ENCODE peak calls at places on chromosomes 2 and 18, in six cellular contexts. X is tibial artery; D is CD8-positive, alpha-beta memory T cell; K is fibroblast of lung; U is PC-3; P is adipocyte. S is an unnamed sample.
A peak's percentile ranks its signal among the peaks of the same experiment; 100 is the strongest.

GRCh38 chr18:23209031-23209430 is 73.7 kb downstream of the CABLES1 start:
- DNase-seq in X (no peak), D (no peak), K (peak; percentile 50), U (peak; percentile 71), P (peak; percentile 14), S (no peak)

GRCh38 chr2:234136461-234136860 is 86.0 kb downstream of the SPP2 start:
- DNase-seq in X (no peak), D (no peak), K (peak; percentile 54), U (peak; percentile 67), P (no peak), S (no peak)

GRCh38 chr2:84676295-84676694 is 160.0 kb downstream of the DNAH6 start:
- DNase-seq in X (no peak), D (no peak), K (peak; percentile 71), U (peak; percentile 24), P (peak; percentile 32), S (no peak)

GRCh38 chr2:202278944-202279343 is 13.4 kb downstream of the NOP58 start:
- DNase-seq in X (no peak), D (no peak), K (peak; percentile 67), U (peak; percentile 50), P (peak; percentile 86), S (no peak)

GRCh38 chr2:60868589-60869273 is 12.6 kb upstream of the REL start:
- DNase-seq in X (no peak), D (no peak), K (no peak), U (no peak), P (no peak), S (no peak)

GRCh38 chr2:181844551-181845290 is 46.8 kb upstream of the ITPRID2 start:
- DNase-seq in X (no peak), D (no peak), K (no peak), U (no peak), P (no peak), S (no peak)

GRCh38 chr2:128690869-128691268 is 372.2 kb upstream of the HS6ST1 start:
- DNase-seq in X (no peak), D (no peak), K (no peak), U (no peak), P (no peak), S (no peak)

GRCh38 chr2:216423071-216423470 is 10.8 kb downstream of the SMARCAL1 start:
- DNase-seq in X (no peak), D (no peak), K (no peak), U (no peak), P (no peak), S (no peak)

GRCh38 chr2:197964720-197965119 is 160.3 kb downstream of the PLCL1 start:
- DNase-seq in X (no peak), D (no peak), K (no peak), U (no peak), P (no peak), S (no peak)

GRCh38 chr2:219402665-219403515 is 15.2 kb upstream of the DNPEP start:
- DNase-seq in X (peak; percentile 79), D (peak; percentile 59), K (peak; percentile 76), U (peak; percentile 90), P (peak; percentile 96), S (peak; percentile 80)

GRCh38 chr2:70094978-70095832 is 7.9 kb downstream of the PCBP1 start:
- DNase-seq in X (peak; percentile 91), D (peak; percentile 76), K (peak; percentile 47), U (peak; percentile 90), P (peak; percentile 38), S (no peak)

GRCh38 chr18:63155910-63156773 is 163.4 kb downstream of the BCL2 start:
- DNase-seq in X (no peak), D (no peak), K (no peak), U (no peak), P (no peak), S (no peak)
- H3K4me3 ChIP-seq in X (no peak overlapping the region), D (peak overlapping the region; percentile 69), K (no peak overlapping the region), U (no peak overlapping the region), P (no peak overlapping the region), S (no peak overlapping the region)

GRCh38 chr2:45172993-45173392 is 163.7 kb upstream of the SIX2 start:
- DNase-seq in X (no peak), D (no peak), K (no peak), U (no peak), P (no peak), S (no peak)
- H3K4me1 ChIP-seq in X (peaks cover 12% of the 10 kb centered on the region), D (no peaks in the 10 kb centered on the region), K (peaks cover 5% of the 10 kb centered on the region), U (peaks cover 80% of the 10 kb centered on the region), P (peaks cover 37% of the 10 kb centered on the region), S (no peaks in the 10 kb centered on the region)

DNA sequence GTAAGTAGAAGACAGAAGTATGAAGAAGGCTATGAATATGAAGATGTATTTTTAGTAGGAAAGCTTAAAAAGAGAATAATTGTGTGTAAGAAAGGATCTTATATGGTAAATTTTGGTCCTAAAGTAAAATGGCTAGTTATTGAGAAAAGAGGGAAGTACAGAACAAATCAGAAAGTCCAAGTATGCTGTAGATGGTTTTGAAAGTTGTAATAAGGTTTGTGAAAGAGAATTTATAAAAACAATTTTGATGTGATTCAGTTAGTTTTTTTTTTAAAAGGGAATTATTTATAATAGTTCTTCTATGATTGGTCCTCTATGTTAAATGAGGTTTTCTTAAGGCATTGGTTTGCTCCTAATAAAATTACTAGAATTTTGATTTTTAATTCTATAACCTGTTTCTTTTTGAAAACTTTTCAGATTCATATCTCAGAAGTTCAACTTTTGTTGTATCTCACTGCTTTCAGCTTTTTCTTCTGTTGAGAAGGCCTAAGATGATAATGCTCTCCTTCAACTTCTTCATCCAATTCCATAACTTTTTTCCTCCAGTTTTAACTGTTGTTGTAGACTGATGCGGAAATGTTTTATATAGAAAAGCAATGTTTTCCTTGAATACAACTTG is 322.7 kb downstream of the NOL4 start:
- DNase-seq in X (no peak), D (no peak), K (no peak), U (no peak), P (no peak), S (no peak)
- H3K9me3 ChIP-seq in X (peaks cover 11% of the 10 kb centered on the region), D (peaks cover 4% of the 10 kb centered on the region), K (no peaks in the 10 kb centered on the region), U (no peaks in the 10 kb centered on the region), P (peaks cover 24% of the 10 kb centered on the region), S (no peaks in the 10 kb centered on the region)

GRCh38 chr2:189580267-189580661 is 322 bp downstream of the SLC40A1 start:
- DNase-seq in X (peak; percentile 67), D (peak; percentile 45), K (peak; percentile 30), U (no peak), P (peak; percentile 43), S (peak; percentile 76)

GRCh38 chr2:189579585-189579984 is 1.0 kb downstream of the SLC40A1 start:
- DNase-seq in X (no peak), D (no peak), K (no peak), U (no peak), P (peak; percentile 49), S (no peak)

GRCh38 chr2:189577108-189577507 is 3.5 kb downstream of the SLC40A1 start:
- DNase-seq in X (no peak), D (no peak), K (no peak), U (no peak), P (no peak), S (no peak)

GRCh38 chr2:189576361-189576760 is 4.2 kb downstream of the SLC40A1 start:
- DNase-seq in X (no peak), D (no peak), K (no peak), U (no peak), P (no peak), S (no peak)

DNA sequence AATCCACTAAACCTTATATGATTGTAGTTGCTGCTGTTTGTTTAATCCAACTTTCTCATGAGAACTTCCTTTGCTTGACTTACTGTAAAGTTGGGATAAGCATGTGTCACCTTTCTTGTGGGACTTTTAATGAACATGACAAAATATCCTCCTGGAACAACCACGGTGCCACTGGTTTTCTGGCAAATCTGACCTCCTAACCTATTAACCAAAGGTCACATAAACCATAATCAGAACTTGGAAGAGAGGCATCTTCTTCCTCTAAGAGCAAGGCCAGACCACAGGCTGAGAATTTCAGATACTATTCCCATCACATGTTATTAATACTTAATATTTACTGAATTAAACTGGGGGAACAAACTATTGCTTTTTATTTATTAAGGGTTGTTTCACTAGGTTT is 2.3 kb downstream of the SLC40A1 start:
- DNase-seq in X (no peak), D (no peak), K (no peak), U (no peak), P (no peak), S (no peak)
- H3K4me3 ChIP-seq in X (peak overlapping the region; percentile 68), D (no peak overlapping the region), K (no peak overlapping the region), U (no peak overlapping the region), P (peak overlapping the region; percentile 93), S (no peak overlapping the region)

DNA sequence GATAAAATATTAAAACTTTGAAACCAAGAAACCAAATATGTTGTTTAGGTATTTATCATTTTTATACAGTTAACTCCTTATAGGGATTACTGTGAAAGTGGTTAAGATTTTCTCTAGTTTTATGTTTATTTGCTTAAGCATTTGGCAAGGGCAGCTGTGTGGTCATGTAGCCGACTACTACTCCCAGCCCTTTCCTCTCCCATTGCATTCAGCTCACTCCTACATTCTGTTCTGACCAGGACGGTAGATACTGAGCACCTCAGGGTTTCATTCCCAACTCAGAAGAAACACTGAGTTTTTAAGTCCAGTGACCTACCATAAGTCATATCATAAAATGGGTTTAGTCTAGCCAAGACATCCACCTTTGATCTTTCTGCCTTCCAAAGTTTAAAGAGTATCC is 19.8 kb downstream of the FZD5 start:
- DNase-seq in X (no peak), D (no peak), K (peak; percentile 59), U (no peak), P (peak; percentile 35), S (no peak)
- H3K4me1 ChIP-seq in X (no peaks in the 10 kb centered on the region), D (no peaks in the 10 kb centered on the region), K (no peaks in the 10 kb centered on the region), U (no peaks in the 10 kb centered on the region), P (no peaks in the 10 kb centered on the region), S (no peaks in the 10 kb centered on the region)

DNA sequence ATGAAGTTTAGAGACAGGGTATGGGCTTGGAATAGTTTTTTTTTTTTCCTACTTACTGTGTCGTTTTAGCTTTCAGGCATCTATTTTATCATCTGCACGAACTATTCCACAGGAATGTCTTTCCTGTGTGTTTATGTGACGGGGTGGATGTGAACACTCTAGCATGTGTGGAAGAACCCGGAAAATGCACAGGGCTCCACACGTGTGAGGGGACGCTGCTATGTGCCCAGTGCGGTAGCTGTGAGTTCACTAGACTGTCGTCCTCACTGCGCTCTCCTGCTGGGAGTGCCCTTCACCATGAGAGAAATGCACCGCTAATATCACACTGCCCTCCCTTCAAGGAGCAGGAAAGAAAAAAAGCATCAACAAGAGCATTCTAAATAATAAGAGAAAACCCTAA is 250.8 kb upstream of the PXDN start:
- DNase-seq in X (no peak), D (no peak), K (peak; percentile 32), U (no peak), P (no peak), S (no peak)
- H3K9me3 ChIP-seq in X (no peaks in the 10 kb centered on the region), D (no peaks in the 10 kb centered on the region), K (no peaks in the 10 kb centered on the region), U (no peaks in the 10 kb centered on the region), P (peaks cover 3% of the 10 kb centered on the region), S (no peaks in the 10 kb centered on the region)

DNA sequence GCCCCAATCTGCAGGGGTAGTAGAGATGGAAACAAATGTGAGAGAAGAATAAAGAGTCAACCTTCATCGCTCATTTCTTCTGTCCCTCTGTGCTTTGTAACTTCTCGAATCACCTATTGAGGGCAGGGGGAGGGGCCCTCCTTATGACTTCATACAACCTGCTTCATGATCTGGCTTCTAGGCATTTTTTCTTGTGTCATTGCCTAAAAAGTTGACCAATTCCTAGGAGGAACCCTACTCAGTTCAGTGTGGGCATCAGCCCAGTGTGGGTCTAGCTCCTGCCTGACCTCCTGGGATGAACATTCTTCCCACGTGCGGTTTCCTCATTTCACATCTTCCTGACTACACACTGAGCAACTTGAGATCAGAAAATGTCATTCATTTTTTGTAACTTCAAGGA is 46.3 kb upstream of the CREB1 start:
- DNase-seq in X (no peak), D (no peak), K (peak; percentile 48), U (no peak), P (no peak), S (no peak)
- H3K4me3 ChIP-seq in X (no peak overlapping the region), D (no peak overlapping the region), K (no peak overlapping the region), U (no peak overlapping the region), P (no peak overlapping the region), S (no peak overlapping the region)

S was measured in SJCRH30.